ENCODE peak calls at places on chromosomes 4 and X, in seven cellular contexts. A is AG10803, P is endodermal cell, V is type B pancreatic cell, X is PC-9, N is breast epithelium, K is prostate gland. H is an unnamed sample.

GRCh38 chr4:120844528-120844921 is 78.0 kb downstream of the PRDM5 start:
- DNase-seq in K (no peak), X (no peak), P (no peak), V (no peak), N (no peak), A (no peak), H (no peak)

GRCh38 chr4:18390655-18391369 is 369.3 kb upstream of the LCORL start:
- DNase-seq in A (peak), K (no peak), P (no peak), N (no peak), V (no peak), X (no peak), H (no peak)

GRCh38 chrX:24525455-24525854 is 60.4 kb downstream of the PDK3 start:
- DNase-seq in X (no peak), N (no peak), A (no peak), V (no peak), P (no peak), K (no peak), H (no peak)

GRCh38 chr4:144967161-144967560 is 130.8 kb downstream of the ANAPC10 start:
- DNase-seq in N (no peak), P (no peak), X (no peak), K (no peak), A (no peak), V (no peak), H (no peak)

GRCh38 chr4:22476011-22476410 is 39.9 kb downstream of the ADGRA3 start:
- DNase-seq in A (no peak), X (no peak), V (no peak), K (no peak), N (no peak), P (no peak), H (no peak)

GRCh38 chrX:133981908-133982307 is 3.5 kb downstream of the GPC3 start:
- DNase-seq in V (no peak), P (no peak), N (no peak), X (no peak), A (no peak), K (no peak), H (no peak)

GRCh38 chrX:8052909-8053308 is 118.2 kb downstream of the VCX2 start:
- DNase-seq in K (no peak), A (no peak), N (no peak), P (no peak), V (no peak), X (no peak), H (no peak)

GRCh38 chr4:173504181-173504503 is 25.9 kb downstream of the HAND2 start:
- DNase-seq in X (no peak), K (no peak), A (no peak), V (peak), P (peak), N (no peak), H (no peak)

GRCh38 chr4:128468485-128468989 is 180.9 kb upstream of the PGRMC2 start:
- DNase-seq in A (peak), P (no peak), K (peak), V (no peak), X (no peak), N (no peak), H (no peak)

GRCh38 chr4:184383497-184384055 is 90.8 kb downstream of the IRF2 start:
- DNase-seq in X (peak), A (peak), K (peak), P (peak), V (no peak), N (no peak), H (no peak)

GRCh38 chr4:58247792-58248191 is 1137.6 kb upstream of the IGFBP7 start:
- DNase-seq in X (no peak), N (no peak), V (no peak), K (no peak), P (peak), A (no peak), H (no peak)

GRCh38 chr4:107183155-107183774 is 147.2 kb upstream of the DKK2 start:
- DNase-seq in X (no peak), P (peak), A (peak), V (no peak), K (peak), N (no peak), H (no peak)

GRCh38 chr4:148680884-148681283 is 238.7 kb upstream of the NR3C2 start:
- DNase-seq in K (no peak), N (no peak), A (no peak), X (no peak), V (no peak), P (no peak), H (no peak)

GRCh38 chrX:3215249-3215648 is 131.2 kb downstream of the MXRA5 start:
- DNase-seq in A (no peak), P (no peak), K (no peak), N (no peak), X (no peak), V (no peak), H (no peak)

GRCh38 chr4:148445071-148445902 is 3.1 kb upstream of the NR3C2 start:
- DNase-seq in A (no peak), V (peak), P (peak), N (peak), X (peak), K (peak), H (peak)

GRCh38 chr4:149975172-149975571 is 103.1 kb upstream of the DCLK2 start:
- DNase-seq in V (no peak), P (no peak), A (no peak), X (no peak), N (no peak), K (no peak), H (no peak)

GRCh38 chr4:149972407-149972806 is 105.8 kb upstream of the DCLK2 start:
- DNase-seq in K (no peak), V (no peak), A (peak), N (no peak), X (no peak), P (no peak), H (no peak)

GRCh38 chr4:149973181-149973580 is 105.1 kb upstream of the DCLK2 start:
- DNase-seq in X (no peak), P (no peak), A (peak), V (no peak), K (no peak), N (no peak), H (no peak)
- TF ChIP-seq CTCF in X (no peak), P (no peak), A (no peak), V (no peak), K (no peak), N (no peak), H (no peak)

GRCh38 chr4:15339732-15340131 is 88.1 kb upstream of the C1QTNF7 start:
- DNase-seq in N (no peak), P (no peak), K (no peak), X (no peak), A (no peak), V (no peak), H (no peak)
- TF ChIP-seq CTCF in N (no peak), P (no peak), K (no peak), X (no peak), A (no peak), V (no peak), H (no peak)

GRCh38 chr4:85595098-85595775 is 120.3 kb downstream of the ARHGAP24 start:
- DNase-seq in K (no peak), V (no peak), X (no peak), N (no peak), P (no peak), A (no peak), H (no peak)
- TF ChIP-seq CTCF in K (no peak), V (no peak), X (no peak), N (no peak), P (no peak), A (no peak), H (no peak)

DNA sequence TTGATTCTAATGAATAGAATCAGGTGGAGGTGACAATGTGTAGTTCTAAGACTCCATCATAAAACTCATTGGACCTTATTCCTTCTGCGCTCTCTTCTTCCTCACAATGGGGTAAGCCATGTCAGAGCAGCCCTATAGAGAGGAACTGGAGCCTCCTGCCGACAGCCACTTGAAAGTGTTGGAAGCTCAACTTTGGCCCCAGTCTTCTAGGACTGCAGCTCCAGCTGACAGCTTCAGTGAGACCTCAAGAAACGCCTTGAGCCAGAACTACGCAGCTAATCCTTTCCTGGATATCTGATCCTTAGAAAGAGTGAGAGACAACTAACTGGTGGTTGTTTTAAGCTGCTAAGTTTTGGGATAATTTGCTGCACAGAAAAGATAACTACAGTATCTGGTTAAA is 22.1 kb upstream of the ADH7 start:
- DNase-seq in N (no peak), P (no peak), A (peak), X (no peak), K (no peak), V (no peak), H (no peak)
- TF ChIP-seq CTCF in N (no peak), P (no peak), A (peak), X (no peak), K (no peak), V (no peak), H (peak)

DNA sequence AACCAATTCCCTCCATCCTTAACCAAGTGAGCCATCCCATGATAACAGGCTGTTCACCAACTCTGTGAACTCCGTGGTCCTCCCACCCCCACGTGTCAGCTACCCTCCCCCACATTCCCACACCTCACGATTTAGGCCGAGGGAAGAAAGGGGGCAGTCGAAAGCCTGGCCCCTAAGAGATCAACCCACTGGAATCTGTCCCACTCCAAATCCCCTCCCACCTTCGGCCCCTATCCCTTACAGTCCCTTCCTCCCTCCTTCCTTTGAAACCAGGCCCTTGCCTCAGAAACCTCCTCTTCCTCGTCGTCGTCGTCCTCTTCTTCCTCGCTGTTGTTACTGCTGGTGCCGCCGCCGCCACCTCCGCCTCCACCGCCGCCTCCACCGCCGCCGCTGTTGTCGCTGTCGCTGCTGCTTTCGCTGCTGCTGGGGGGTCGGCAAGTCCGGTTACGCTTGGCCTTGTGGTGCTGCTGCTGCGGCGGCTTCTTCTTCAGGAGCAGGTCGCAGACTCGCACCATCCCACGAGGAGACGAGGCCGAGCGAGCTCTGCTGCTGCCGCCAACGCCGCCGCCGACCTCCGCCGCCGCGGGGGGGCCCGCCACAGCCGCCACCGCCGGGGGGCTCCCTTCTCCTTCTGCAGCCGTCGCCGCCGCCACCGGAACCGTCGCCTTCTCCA is 467 bp downstream of the ANKRD17 start:
- DNase-seq in K (peak), A (peak), P (no peak), N (no peak), V (no peak), X (no peak), H (no peak)
- TF ChIP-seq CTCF in K (peak), A (no peak), P (peak), N (no peak), V (no peak), X (no peak), H (peak)

DNA sequence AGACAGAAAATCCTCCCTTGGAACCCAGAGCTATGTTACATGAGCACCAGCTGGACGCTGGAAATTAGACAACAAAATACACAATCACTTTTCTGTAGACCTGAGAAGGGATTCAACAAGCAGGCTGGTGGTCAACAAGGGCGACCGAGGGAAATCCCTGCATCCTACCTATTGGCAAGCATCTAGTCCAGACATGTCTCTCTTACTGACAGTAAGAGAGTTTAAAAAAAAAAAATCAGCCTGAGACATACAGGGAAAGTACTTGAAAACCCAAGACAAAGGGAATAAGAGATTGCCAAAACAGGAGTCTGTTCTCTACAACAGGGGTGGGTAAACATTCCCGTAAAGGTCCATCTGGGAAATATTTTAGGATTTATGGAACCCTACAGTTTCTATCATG is 108.0 kb downstream of the KDR start:
- DNase-seq in K (no peak), A (no peak), V (no peak), X (no peak), N (no peak), P (no peak), H (no peak)
- TF ChIP-seq CTCF in K (no peak), A (no peak), V (no peak), X (no peak), N (no peak), P (no peak), H (no peak)

GRCh38 chr4:151329217-151330007 is 4.0 kb upstream of the SH3D19 start:
- DNase-seq in P (no peak), N (no peak), V (no peak), K (no peak), A (peak), X (no peak), H (no peak)
- TF ChIP-seq CTCF in P (no peak), N (no peak), V (no peak), K (no peak), A (no peak), X (no peak), H (no peak)

DNA sequence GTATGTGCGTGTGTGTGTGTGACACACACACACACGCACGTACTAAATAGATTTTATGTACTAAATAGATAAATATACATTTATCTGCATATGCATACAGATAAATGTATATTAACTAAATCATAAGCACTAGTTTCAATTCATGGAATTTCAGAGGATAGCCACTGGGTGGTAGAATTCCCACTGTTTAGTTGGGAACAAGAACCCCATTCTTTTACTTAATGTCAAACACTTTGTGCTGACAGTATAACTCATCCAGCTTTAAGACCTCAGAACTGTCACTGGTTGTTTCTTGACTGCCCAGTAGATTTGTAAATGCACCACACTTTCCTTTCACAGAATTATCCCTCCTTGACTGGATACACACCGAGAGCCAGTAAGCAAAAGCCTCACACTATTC is 32.5 kb downstream of the PPARGC1A start:
- DNase-seq in K (no peak), N (no peak), X (no peak), A (peak), V (no peak), P (no peak), H (no peak)
- TF ChIP-seq CTCF in K (peak), N (no peak), X (no peak), A (peak), V (peak), P (peak), H (peak)

DNA sequence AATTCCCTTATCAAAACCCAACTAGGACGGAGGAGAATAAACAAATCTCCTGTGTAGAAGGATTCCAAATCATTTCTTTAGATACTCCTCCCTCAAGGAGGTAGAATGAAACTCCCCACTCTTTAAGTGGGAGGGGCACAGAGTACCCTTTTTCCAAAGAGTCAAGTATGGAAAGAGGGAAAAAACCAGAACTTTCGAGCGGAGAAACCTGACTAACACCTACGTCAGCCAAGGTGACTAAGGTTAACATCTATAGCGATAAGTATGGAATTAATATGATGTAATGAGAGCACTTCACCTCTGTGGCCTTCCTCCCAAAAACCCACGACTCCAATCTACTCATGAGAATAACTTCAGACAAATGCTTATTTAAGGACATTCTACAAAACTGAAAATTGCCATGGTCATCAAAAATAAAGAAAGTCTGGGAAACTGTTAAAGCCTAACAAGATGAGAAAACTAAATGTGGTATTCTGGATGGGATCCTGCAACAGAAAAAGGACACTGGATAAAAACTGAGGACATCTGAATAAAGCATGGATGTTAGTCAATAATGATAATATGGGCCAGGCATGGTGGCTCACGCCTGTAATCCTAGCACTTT is 157.0 kb upstream of the MAP3K15 start:
- DNase-seq in V (no peak), K (no peak), P (no peak), X (peak), N (no peak), A (no peak), H (no peak)
- TF ChIP-seq CTCF in V (no peak), K (no peak), P (no peak), X (no peak), N (no peak), A (no peak), H (no peak)

GRCh38 chr4:56570041-56570440 is 64.5 kb downstream of the ARL9 start:
- DNase-seq in K (no peak), P (no peak), N (no peak), V (no peak), A (no peak), X (no peak), H (no peak)

GRCh38 chr4:56575820-56576429 is 70.3 kb downstream of the ARL9 start:
- DNase-seq in A (peak), V (no peak), P (no peak), X (no peak), N (no peak), K (no peak), H (no peak)
- TF ChIP-seq CTCF in A (peak), V (peak), P (peak), X (peak), N (no peak), K (peak), H (peak)

H was measured in chondrocyte.